ENCODE peak calls at places on chromosome 7, in seven cellular contexts. N is GM03348, U is vagina, S is NCI-H345, K is thoracic aorta, D is bronchial epithelial cell, O is iPS DF 19.7. X is an unnamed sample.

GRCh38 chr7:116354546-116355422 is 144.4 kb downstream of the TES start:
- DNase-seq in U (no peak), S (peak; percentile 64), K (peak; percentile 36), D (peak; percentile 98), N (peak; percentile 82), O (no peak), X (peak; percentile 43)

GRCh38 chr7:20282960-20283359 is 47.7 kb upstream of the ITGB8 start:
- DNase-seq in N (no peak), O (no peak), D (peak; percentile 36), S (no peak), U (no peak), K (no peak), X (no peak)

GRCh38 chr7:113349339-113349738 is 231.0 kb upstream of the SMIM30 start:
- DNase-seq in S (no peak), U (no peak), D (no peak), O (no peak), N (no peak), K (no peak), X (no peak)

GRCh38 chr7:29843738-29844137 is 37.4 kb downstream of the WIPF3 start:
- DNase-seq in O (no peak), N (no peak), K (no peak), D (no peak), S (peak; percentile 16), U (no peak), X (no peak)

GRCh38 chr7:153682628-153683027 is 369.6 kb upstream of the DPP6 start:
- DNase-seq in D (no peak), U (no peak), S (peak; percentile 42), O (no peak), K (no peak), N (no peak), X (no peak)

GRCh38 chr7:112665709-112666108 is 124.5 kb downstream of the TMEM168 start:
- DNase-seq in K (no peak), S (no peak), U (no peak), N (peak; percentile 24), D (peak; percentile 38), O (no peak), X (peak; percentile 18)

GRCh38 chr7:26454180-26454579 is 162.5 kb downstream of the SNX10 start:
- DNase-seq in O (no peak), U (no peak), S (no peak), N (no peak), D (peak; percentile 17), K (no peak), X (no peak)

GRCh38 chr7:16795624-16796023 is 9.2 kb downstream of the AGR2 start:
- DNase-seq in S (peak; percentile 74), K (no peak), N (no peak), D (no peak), O (no peak), U (no peak), X (no peak)

GRCh38 chr7:124791426-124791825 is 25.8 kb upstream of the GPR37 start:
- DNase-seq in S (no peak), D (no peak), N (no peak), K (no peak), U (no peak), O (no peak), X (no peak)

GRCh38 chr7:23696916-23697441 is 13.0 kb upstream of the STK31 start:
- DNase-seq in S (peak; percentile 1), D (peak; percentile 46), N (peak; percentile 64), U (no peak), K (no peak), O (no peak), X (peak; percentile 77)

GRCh38 chr7:101700424-101700823 is 71.3 kb upstream of the MYL10 start:
- DNase-seq in N (no peak), O (no peak), U (no peak), D (no peak), S (no peak), K (no peak), X (no peak)

GRCh38 chr7:12256025-12256570 is 45.0 kb downstream of the TMEM106B start:
- DNase-seq in N (no peak), S (no peak), K (no peak), U (no peak), D (peak; percentile 75), O (no peak), X (no peak)

GRCh38 chr7:69213882-69214281 is 384.4 kb upstream of the AUTS2 start:
- DNase-seq in K (no peak), U (no peak), D (no peak), N (peak; percentile 38), O (no peak), S (no peak), X (no peak)

GRCh38 chr7:152733286-152733934 is 26.1 kb upstream of the ACTR3B start:
- DNase-seq in U (no peak), S (no peak), O (no peak), K (no peak), D (peak; percentile 36), N (no peak), X (no peak)

GRCh38 chr7:479948-480499 is 39.6 kb downstream of the PDGFA start:
- DNase-seq in D (no peak), S (no peak), N (no peak), U (no peak), O (no peak), K (no peak), X (peak; percentile 12)

GRCh38 chr7:83947260-83947659 is 247.3 kb downstream of the SEMA3A start:
- DNase-seq in O (peak; percentile 25), K (no peak), D (peak; percentile 22), N (no peak), S (peak; percentile 22), U (no peak), X (peak; percentile 82)

GRCh38 chr7:21944616-21945373 is 904 bp downstream of the CDCA7L start:
- DNase-seq in U (no peak), O (no peak), N (no peak), S (peak; percentile 77), D (peak; percentile 41), K (no peak), X (peak; percentile 5)

GRCh38 chr7:142872106-142872675 is 13.4 kb downstream of the TRPV6 start:
- DNase-seq in O (no peak), U (no peak), N (no peak), K (no peak), S (no peak), D (no peak), X (no peak)

GRCh38 chr7:78770422-78771410 is 682.8 kb downstream of the MAGI2 start:
- DNase-seq in D (peak; percentile 26), O (peak; percentile 74), N (peak; percentile 14), S (peak; percentile 66), K (no peak), U (no peak), X (no peak)

GRCh38 chr7:101575731-101576130 is 53.4 kb downstream of the MYL10 start:
- DNase-seq in N (no peak), O (no peak), S (no peak), D (no peak), K (no peak), U (no peak), X (no peak)

GRCh38 chr7:43196379-43196778 is 83.9 kb downstream of the HECW1 start:
- DNase-seq in U (no peak), S (no peak), N (no peak), K (no peak), O (no peak), D (peak; percentile 30), X (no peak)

GRCh38 chr7:45120-46090 is 147.0 kb upstream of the FAM20C start:
- DNase-seq in D (no peak), U (no peak), N (no peak), O (no peak), S (no peak), K (no peak), X (no peak)

GRCh38 chr7:6651866-6652445 is 14.8 kb downstream of the ZNF316 start:
- DNase-seq in O (no peak), D (no peak), S (no peak), U (no peak), K (no peak), N (no peak), X (no peak)

GRCh38 chr7:54354436-54354835 is 187.7 kb upstream of the VSTM2A start:
- DNase-seq in N (no peak), U (no peak), S (no peak), D (no peak), K (no peak), O (no peak), X (peak; percentile 75)

GRCh38 chr7:50352282-50352681 is 47.8 kb downstream of the IKZF1 start:
- DNase-seq in U (no peak), O (no peak), K (no peak), N (no peak), D (no peak), S (no peak), X (peak; percentile 78)

GRCh38 chr7:157272351-157273207 is 64.2 kb upstream of the DNAJB6 start:
- DNase-seq in K (no peak), O (no peak), D (no peak), U (no peak), N (no peak), S (no peak), X (no peak)

GRCh38 chr7:73891178-73891885 is 30.4 kb downstream of the TMEM270 start:
- DNase-seq in S (no peak), U (no peak), D (no peak), N (no peak), K (no peak), O (no peak), X (peak; percentile 54)

GRCh38 chr7:151386301-151387160 is 23.3 kb downstream of the WDR86 start:
- DNase-seq in S (no peak), O (no peak), N (no peak), D (no peak), K (no peak), U (no peak), X (no peak)

GRCh38 chr7:621572-622285 is 102.1 kb upstream of the PDGFA start:
- DNase-seq in K (no peak), N (no peak), D (no peak), O (no peak), U (no peak), S (no peak), X (no peak)

GRCh38 chr7:134449596-134450194 is 9.2 kb downstream of the AKR1B1 start:
- DNase-seq in U (no peak), N (no peak), D (no peak), K (no peak), S (no peak), O (no peak), X (no peak)

GRCh38 chr7:93799750-93800357 is 90.7 kb downstream of the TFPI2 start:
- DNase-seq in K (no peak), S (no peak), O (no peak), D (peak; percentile 42), U (no peak), N (peak; percentile 43), X (peak; percentile 81)

GRCh38 chr7:155425946-155426345 is 32.0 kb upstream of the EN2 start:
- DNase-seq in D (no peak), N (no peak), S (no peak), K (no peak), O (no peak), U (no peak), X (no peak)

GRCh38 chr7:19665399-19666008 is 43.3 kb downstream of the POLR1F start:
- DNase-seq in K (no peak), S (peak; percentile 55), O (no peak), U (no peak), D (peak; percentile 61), N (peak; percentile 56), X (peak; percentile 74)

GRCh38 chr7:55239406-55239805 is 125.7 kb upstream of the LANCL2 start:
- DNase-seq in K (no peak), U (no peak), O (no peak), D (no peak), N (no peak), S (no peak), X (no peak)

GRCh38 chr7:150986099-150986512 is 4.7 kb upstream of the NOS3 start:
- DNase-seq in U (no peak), D (peak; percentile 37), S (peak; percentile 71), K (no peak), N (peak; percentile 83), O (no peak), X (peak; percentile 67)

GRCh38 chr7:121080913-121081326 is 92.4 kb downstream of the CPED1 start:
- DNase-seq in U (no peak), D (no peak), S (no peak), K (no peak), O (no peak), N (no peak), X (no peak)

GRCh38 chr7:11181590-11181989 is 207.9 kb downstream of the PHF14 start:
- DNase-seq in N (no peak), D (no peak), U (no peak), S (no peak), O (no peak), K (no peak), X (no peak)